ENCODE peak calls at places on chromosomes 5 and 9, in four cellular contexts. One of them, this sample, is unnamed.

GRCh38 chr9:71353723-71354122 is 232.3 kb upstream of the TRPM3 start:
- DNase-seq in GM12891: no peak
- DNase-seq in HL-60: no peak
- DNase-seq in K562: no peak
- DNase-seq in this sample: no peak

GRCh38 chr9:115882911-115883310 is 270.7 kb upstream of the PAPPA start:
- DNase-seq in HL-60: no peak
- DNase-seq in GM12891: no peak
- DNase-seq in K562: no peak
- DNase-seq in this sample: no peak

GRCh38 chr5:159163027-159163699 is 46.2 kb downstream of the RNF145 start:
- DNase-seq in K562: no peak
- DNase-seq in HL-60: no peak
- DNase-seq in GM12891: no peak
- DNase-seq in this sample: no peak

GRCh38 chr5:68315679-68316271 is 100.2 kb downstream of the PIK3R1 start:
- DNase-seq in K562: no peak
- DNase-seq in GM12891: peak
- DNase-seq in HL-60: no peak
- DNase-seq in this sample: peak

GRCh38 chr9:129695870-129696269 is 30.4 kb downstream of the PRRX2 start:
- DNase-seq in GM12891: no peak
- DNase-seq in HL-60: no peak
- DNase-seq in K562: no peak
- DNase-seq in this sample: no peak

GRCh38 chr5:141382469-141383294 is at the start of gene PCDHGA7:
- DNase-seq in GM12891: no peak
- DNase-seq in K562: peak
- DNase-seq in HL-60: peak
- DNase-seq in this sample: no peak

GRCh38 chr5:170660531-170660930 is 123.0 kb upstream of the GABRP start:
- DNase-seq in GM12891: no peak
- DNase-seq in K562: no peak
- DNase-seq in HL-60: no peak
- DNase-seq in this sample: no peak

GRCh38 chr9:125991886-125992529 is 244.8 kb downstream of the PBX3 start:
- DNase-seq in K562: no peak
- DNase-seq in HL-60: no peak
- DNase-seq in GM12891: no peak
- DNase-seq in this sample: no peak

GRCh38 chr5:59003124-59003523 is 420.2 kb downstream of the RAB3C start:
- DNase-seq in GM12891: no peak
- DNase-seq in HL-60: no peak
- DNase-seq in K562: no peak
- DNase-seq in this sample: no peak

GRCh38 chr9:96450613-96451544 is 910 bp downstream of the HABP4 start:
- DNase-seq in HL-60: no peak
- DNase-seq in GM12891: peak
- DNase-seq in K562: no peak
- DNase-seq in this sample: no peak

GRCh38 chr5:32942225-32942989 is 231.3 kb downstream of the NPR3 start:
- DNase-seq in HL-60: peak
- DNase-seq in K562: peak
- DNase-seq in GM12891: peak
- DNase-seq in this sample: no peak
- TF ChIP-seq SPI1 in HL-60: no peak
- TF ChIP-seq SPI1 in K562: no peak
- TF ChIP-seq SPI1 in GM12891: no peak
- TF ChIP-seq SPI1 in this sample: no peak

GRCh38 chr9:4642351-4642750 is 19.7 kb upstream of the PLPP6 start:
- DNase-seq in K562: no peak
- DNase-seq in GM12891: no peak
- DNase-seq in HL-60: no peak
- DNase-seq in this sample: no peak
- TF ChIP-seq SPI1 in K562: no peak
- TF ChIP-seq SPI1 in GM12891: no peak
- TF ChIP-seq SPI1 in HL-60: no peak
- TF ChIP-seq SPI1 in this sample: no peak

GRCh38 chr5:109668237-109668636 is 21.5 kb upstream of the MAN2A1 start:
- DNase-seq in K562: no peak
- DNase-seq in HL-60: no peak
- DNase-seq in GM12891: no peak
- DNase-seq in this sample: no peak

DNA sequence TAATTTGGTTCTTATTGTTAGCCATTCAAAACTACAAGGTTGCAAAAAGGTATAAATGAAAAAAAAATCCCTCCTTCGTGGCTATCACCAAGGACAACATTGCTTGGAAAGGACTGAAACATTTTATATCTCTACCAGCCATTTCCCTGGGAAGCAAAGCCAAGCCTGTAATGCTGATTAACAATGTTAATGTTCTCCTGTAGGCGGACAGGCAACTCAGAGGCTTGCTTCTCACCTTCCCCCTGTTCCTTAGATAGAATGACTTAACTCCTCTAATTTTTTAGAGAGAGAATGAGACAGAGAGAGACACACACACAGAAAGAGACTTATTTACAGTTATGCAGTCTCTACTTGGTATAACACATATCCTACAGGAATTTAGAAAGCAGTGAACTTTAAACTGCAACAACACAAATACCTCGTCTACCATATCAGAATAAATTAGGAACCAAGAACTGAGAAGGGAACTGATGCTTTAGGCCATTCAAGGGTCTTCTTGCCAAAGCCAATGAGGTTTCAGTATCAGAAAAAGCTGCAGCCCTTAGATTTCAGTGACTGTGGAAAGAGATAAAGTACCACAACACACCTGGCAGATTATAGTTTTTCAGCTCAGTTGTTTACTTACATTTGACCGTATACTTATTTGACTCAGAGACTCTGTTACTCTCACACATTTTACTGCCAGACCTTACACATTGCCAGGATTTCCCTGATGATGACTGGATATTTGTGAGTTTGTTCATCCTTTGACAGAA is 20.9 kb upstream of the MAN2A1 start:
- DNase-seq in GM12891: no peak
- DNase-seq in HL-60: no peak
- DNase-seq in K562: no peak
- DNase-seq in this sample: no peak
- TF ChIP-seq SPI1 in GM12891: peak
- TF ChIP-seq SPI1 in HL-60: no peak
- TF ChIP-seq SPI1 in K562: no peak
- TF ChIP-seq SPI1 in this sample: no peak

GRCh38 chr5:151249280-151249679 is 3.7 kb upstream of the GM2A start:
- DNase-seq in GM12891: no peak
- DNase-seq in HL-60: no peak
- DNase-seq in K562: no peak
- DNase-seq in this sample: no peak

GRCh38 chr5:151252762-151253603 is at the start of gene GM2A:
- DNase-seq in HL-60: peak
- DNase-seq in K562: peak
- DNase-seq in GM12891: peak
- DNase-seq in this sample: peak

GRCh38 chr5:151251621-151252020 is 1.4 kb upstream of the GM2A start:
- DNase-seq in K562: no peak
- DNase-seq in HL-60: no peak
- DNase-seq in GM12891: no peak
- DNase-seq in this sample: no peak

GRCh38 chr5:151250346-151251000 is 2.5 kb upstream of the GM2A start:
- DNase-seq in K562: no peak
- DNase-seq in HL-60: no peak
- DNase-seq in GM12891: no peak
- DNase-seq in this sample: no peak

DNA sequence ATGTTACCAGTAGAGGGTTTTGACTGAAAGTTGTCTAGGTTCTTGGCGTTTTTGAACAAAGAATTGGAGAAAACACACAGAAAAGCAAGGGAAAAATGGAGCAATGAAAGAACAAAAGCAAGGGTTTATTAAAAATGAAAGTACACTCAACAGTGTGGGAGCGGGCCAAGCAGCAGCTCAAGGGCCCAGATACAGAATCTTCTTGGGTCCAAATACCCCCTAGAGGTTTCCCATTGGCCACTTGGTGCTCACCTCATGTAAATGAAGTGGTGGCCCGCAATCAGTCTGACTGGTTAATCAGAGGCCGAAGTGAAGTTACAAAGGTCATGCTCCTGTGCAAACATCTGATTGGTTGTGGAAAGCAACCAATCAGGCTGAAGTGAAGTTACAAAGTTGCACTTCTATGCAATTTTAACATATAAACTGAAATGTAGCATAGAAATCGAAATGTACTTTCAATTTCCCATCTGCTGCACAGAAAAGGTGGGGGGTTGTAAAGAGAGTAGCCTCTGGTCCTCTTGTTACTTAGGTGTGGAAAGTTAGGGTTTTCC is 1.9 kb upstream of the GM2A start:
- DNase-seq in HL-60: no peak
- DNase-seq in GM12891: no peak
- DNase-seq in K562: peak
- DNase-seq in this sample: peak
- TF ChIP-seq SPI1 in HL-60: no peak
- TF ChIP-seq SPI1 in GM12891: no peak
- TF ChIP-seq SPI1 in K562: no peak
- TF ChIP-seq SPI1 in this sample: no peak

GRCh38 chr9:76419782-76420380 is 25.7 kb upstream of the RFK start:
- DNase-seq in HL-60: peak
- DNase-seq in GM12891: no peak
- DNase-seq in K562: peak
- DNase-seq in this sample: no peak
- TF ChIP-seq SPI1 in HL-60: no peak
- TF ChIP-seq SPI1 in GM12891: no peak
- TF ChIP-seq SPI1 in K562: no peak
- TF ChIP-seq SPI1 in this sample: no peak

GRCh38 chr9:17824191-17824926 is 245.5 kb downstream of the SH3GL2 start:
- DNase-seq in GM12891: no peak
- DNase-seq in K562: no peak
- DNase-seq in HL-60: no peak
- DNase-seq in this sample: no peak

GRCh38 chr9:17829812-17830385 is 251.0 kb downstream of the SH3GL2 start:
- DNase-seq in HL-60: no peak
- DNase-seq in GM12891: no peak
- DNase-seq in K562: no peak
- DNase-seq in this sample: no peak

DNA sequence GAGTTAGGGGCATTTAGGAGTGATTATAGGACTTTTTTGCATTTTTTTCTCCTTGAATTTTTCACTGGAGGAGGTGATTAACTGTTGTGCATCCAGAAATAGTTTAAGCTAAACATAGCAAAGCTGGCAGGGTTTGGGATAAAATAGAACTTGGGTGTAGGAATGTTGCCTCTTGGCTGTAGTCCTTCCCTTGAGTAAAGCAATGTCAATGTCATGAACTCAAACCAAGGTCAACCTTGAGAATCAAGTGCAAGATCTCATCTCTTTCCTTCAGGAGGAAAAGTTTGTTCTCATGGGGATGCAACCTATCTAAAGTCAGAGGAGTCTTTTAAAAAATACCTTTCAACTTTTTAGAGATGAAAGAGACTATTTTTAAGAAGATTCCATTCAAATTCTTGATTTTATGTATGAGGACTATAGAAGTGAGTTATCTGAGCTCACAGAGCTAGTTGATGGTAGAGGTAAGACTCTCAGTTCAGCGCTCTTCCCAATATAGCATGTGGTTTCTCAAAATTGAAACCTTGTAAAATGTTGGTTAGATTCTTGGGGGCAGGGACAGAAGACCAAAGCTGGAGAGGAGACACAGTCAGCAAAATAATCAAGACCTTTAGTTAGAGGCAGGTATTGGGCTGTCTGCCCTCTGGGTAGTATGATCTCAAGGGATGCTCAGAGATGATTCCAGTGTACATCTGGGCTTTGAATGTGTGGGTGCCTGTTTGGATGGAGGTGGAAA is 246.2 kb downstream of the SH3GL2 start:
- DNase-seq in HL-60: no peak
- DNase-seq in K562: no peak
- DNase-seq in GM12891: no peak
- DNase-seq in this sample: no peak
- TF ChIP-seq SPI1 in HL-60: no peak
- TF ChIP-seq SPI1 in K562: no peak
- TF ChIP-seq SPI1 in GM12891: no peak
- TF ChIP-seq SPI1 in this sample: no peak